ENCODE peak calls at places on chromosomes 6 and 20, in ten cellular contexts. Y, D, C, Q, F, I, A, T, M and H are unnamed samples.

GRCh38 chr6:169158750-169159149 is 94.9 kb downstream of the THBS2 start:
- DNase-seq in Y (no peak), D (no peak), C (no peak), Q (no peak), F (no peak), I (no peak), A (no peak), T (no peak), M (peak), H (no peak)

GRCh38 chr6:8041933-8042583 is 22.1 kb downstream of the BLOC1S5 start:
- DNase-seq in Y (no peak), D (no peak), C (no peak), Q (no peak), F (no peak), I (no peak), A (no peak), T (no peak), M (no peak), H (no peak)

GRCh38 chr6:43378631-43379030 is 9.2 kb upstream of the ZNF318 start:
- DNase-seq in Y (no peak), D (no peak), C (no peak), Q (no peak), F (no peak), I (no peak), A (no peak), T (no peak), M (no peak), H (no peak)

GRCh38 chr6:83265384-83265783 is 72.2 kb downstream of the RWDD2A start:
- DNase-seq in Y (no peak), D (no peak), C (peak), Q (no peak), F (no peak), I (no peak), A (no peak), T (no peak), M (peak), H (no peak)

GRCh38 chr6:35238843-35239289 is 20.7 kb upstream of the ZNF76 start:
- DNase-seq in Y (no peak), D (no peak), C (no peak), Q (no peak), F (no peak), I (no peak), A (no peak), T (no peak), M (no peak), H (no peak)

GRCh38 chr6:157253017-157253416 is 70.3 kb downstream of the TMEM242 start:
- DNase-seq in Y (no peak), D (no peak), C (no peak), Q (no peak), F (no peak), I (no peak), A (no peak), T (no peak), M (no peak), H (no peak)

GRCh38 chr6:8539446-8539845 is 104.1 kb upstream of the SLC35B3 start:
- DNase-seq in Y (no peak), D (no peak), C (peak), Q (peak), F (no peak), I (no peak), A (no peak), T (no peak), M (peak), H (no peak)

GRCh38 chr20:64130876-64131275 is 23.5 kb upstream of the NPBWR2 start:
- DNase-seq in Y (no peak), D (no peak), C (no peak), Q (no peak), F (no peak), I (no peak), A (no peak), T (no peak), M (no peak), H (no peak)

GRCh38 chr6:27650620-27651370 is 177.9 kb upstream of the ZNF184 start:
- DNase-seq in Y (no peak), D (peak), C (peak), Q (no peak), F (no peak), I (no peak), A (no peak), T (no peak), M (peak), H (no peak)

GRCh38 chr6:74932214-74932923 is 273.5 kb downstream of the COL12A1 start:
- DNase-seq in Y (no peak), D (no peak), C (no peak), Q (no peak), F (no peak), I (no peak), A (no peak), T (no peak), M (no peak), H (no peak)

GRCh38 chr6:138785092-138785491 is 10.8 kb upstream of the ECT2L start:
- DNase-seq in Y (no peak), D (no peak), C (no peak), Q (no peak), F (no peak), I (no peak), A (no peak), T (no peak), M (no peak), H (no peak)

GRCh38 chr6:168035098-168035660 is 37.7 kb downstream of the KIF25 start:
- DNase-seq in Y (no peak), D (no peak), C (peak), Q (no peak), F (peak), I (peak), A (no peak), T (no peak), M (peak), H (no peak)

GRCh38 chr20:53827996-53828672 is 234.5 kb upstream of the ZNF217 start:
- DNase-seq in Y (no peak), D (no peak), C (peak), Q (no peak), F (no peak), I (peak), A (no peak), T (no peak), M (peak), H (no peak)

GRCh38 chr6:125749864-125750691 is 646 bp downstream of the HEY2 start:
- DNase-seq in Y (no peak), D (no peak), C (no peak), Q (peak), F (no peak), I (no peak), A (no peak), T (peak), M (no peak), H (no peak)